ENCODE peak calls at places on chromosomes 2 and 18, in five cellular contexts. P is HepG2; Y is stimulated activated CD4-positive, alpha-beta T cell treated with anti-CD3 and anti-CD28 coated beads, Interleukin-15, amount 100 ng/mL, for 1 hour; I is activated T-cell treated with anti-CD3 and anti-CD28 coated beads, Interleukin-2, amount 50 U/mL, for 72 hours; A is CD8-positive, alpha-beta memory T cell. M is an unnamed sample.

GRCh38 chr2:46984034-46984433 is 68.4 kb upstream of the MCFD2 start:
- DNase-seq in P (no peak), Y (no peak), I (no peak), A (no peak), M (no peak)

GRCh38 chr2:31060397-31060796 is 77.8 kb downstream of the GALNT14 start:
- DNase-seq in P (no peak), Y (no peak), I (no peak), A (no peak), M (no peak)

GRCh38 chr2:220215785-220216184 is 588.4 kb downstream of the SLC4A3 start:
- DNase-seq in P (no peak), Y (no peak), I (no peak), A (no peak), M (no peak)

GRCh38 chr18:68219274-68219673 is 495.6 kb downstream of the TMX3 start:
- DNase-seq in P (no peak), Y (no peak), I (no peak), A (no peak), M (no peak)

GRCh38 chr2:178480227-178481181 is at the start of gene PLEKHA3:
- DNase-seq in P (peak; percentile 95), Y (peak; percentile 49), I (peak; percentile 80), A (peak; percentile 71), M (peak; percentile 86)

GRCh38 chr2:177758591-177759371 is 313.8 kb downstream of the PDE11A start:
- DNase-seq in P (peak; percentile 16), Y (no peak), I (no peak), A (no peak), M (no peak)

GRCh38 chr2:6764968-6765723 is 100.6 kb downstream of the CMPK2 start:
- DNase-seq in P (no peak), Y (no peak), I (no peak), A (no peak), M (no peak)

GRCh38 chr2:134372141-134372540 is 118.3 kb downstream of the MGAT5 start:
- DNase-seq in P (no peak), Y (no peak), I (no peak), A (no peak), M (no peak)

GRCh38 chr2:1539973-1540372 is 126.7 kb downstream of the TPO start:
- DNase-seq in P (no peak), Y (no peak), I (no peak), A (no peak), M (no peak)

GRCh38 chr2:231601356-231602229 is 8.9 kb downstream of the TEX44 start:
- DNase-seq in P (peak; percentile 75), Y (peak; percentile 45), I (peak; percentile 84), A (peak; percentile 57), M (peak; percentile 73)

GRCh38 chr2:182598626-182599025 is 117.4 kb upstream of the DNAJC10 start:
- DNase-seq in P (no peak), Y (no peak), I (no peak), A (no peak), M (no peak)

GRCh38 chr2:28129955-28130695 is 239.6 kb downstream of the BABAM2 start:
- DNase-seq in P (no peak), Y (no peak), I (no peak), A (no peak), M (no peak)

GRCh38 chr2:132916219-132916618 is 246.2 kb upstream of the LYPD1 start:
- DNase-seq in P (no peak), Y (no peak), I (no peak), A (no peak), M (no peak)

GRCh38 chr2:8416836-8417832 is 264.7 kb upstream of the ID2 start:
- DNase-seq in P (peak; percentile 21), Y (no peak), I (no peak), A (no peak), M (no peak)

GRCh38 chr2:233173115-233173514 is 78.4 kb upstream of the ATG16L1 start:
- DNase-seq in P (no peak), Y (no peak), I (no peak), A (no peak), M (no peak)

GRCh38 chr18:22627506-22627905 is 209.8 kb upstream of the CTAGE1 start:
- DNase-seq in P (no peak), Y (no peak), I (no peak), A (no peak), M (no peak)

GRCh38 chr2:147460140-147460539 is 384.7 kb upstream of the ACVR2A start:
- DNase-seq in P (no peak), Y (no peak), I (no peak), A (no peak), M (no peak)

GRCh38 chr2:137838255-137839092 is 125.8 kb upstream of the HNMT start:
- DNase-seq in P (peak; percentile 58), Y (no peak), I (no peak), A (peak; percentile 35), M (no peak)

GRCh38 chr2:67210430-67210829 is 186.7 kb upstream of the ETAA1 start:
- DNase-seq in P (no peak), Y (no peak), I (no peak), A (no peak), M (no peak)

GRCh38 chr2:70688427-70688826 is 79.6 kb downstream of the ADD2 start:
- DNase-seq in P (no peak), Y (no peak), I (no peak), A (no peak), M (no peak)

GRCh38 chr18:8341481-8342230 is 267.6 kb upstream of the RAB12 start:
- DNase-seq in P (peak; percentile 97), Y (no peak), I (no peak), A (no peak), M (no peak)

GRCh38 chr2:118492335-118492734 is 355.1 kb downstream of the EN1 start:
- DNase-seq in P (peak; percentile 23), Y (no peak), I (no peak), A (no peak), M (no peak)

GRCh38 chr2:55120634-55121359 is 70.5 kb upstream of the RTN4 start:
- DNase-seq in P (no peak), Y (no peak), I (no peak), A (no peak), M (no peak)

GRCh38 chr2:133484106-133484505 is 84.2 kb downstream of the NCKAP5 start:
- DNase-seq in P (no peak), Y (no peak), I (no peak), A (no peak), M (no peak)

GRCh38 chr2:119932809-119933208 is 80.1 kb upstream of the EPB41L5 start:
- DNase-seq in P (no peak), Y (no peak), I (no peak), A (no peak), M (no peak)

GRCh38 chr18:12074734-12075133 is 18.9 kb upstream of the ANKRD62 start:
- DNase-seq in P (no peak), Y (no peak), I (no peak), A (no peak), M (no peak)

GRCh38 chr18:25425030-25425429 is 73.1 kb upstream of the ZNF521 start:
- DNase-seq in P (no peak), Y (no peak), I (no peak), A (no peak), M (no peak)

M was measured in amniotic stem cell.